ENCODE peak calls at places on chromosomes 6 and 20, in seven cellular contexts. P, M, U, L, X, I and Z are unnamed samples.

GRCh38 chr6:167717455-167717854 is 109.3 kb upstream of the AFDN start:
- DNase-seq in P (no peak), M (no peak), U (no peak), L (no peak), X (no peak), I (no peak), Z (no peak)

GRCh38 chr6:164286021-164286420 is 871.5 kb downstream of the QKI start:
- DNase-seq in P (no peak), M (no peak), U (no peak), L (no peak), X (no peak), I (no peak), Z (peak; percentile 54)

GRCh38 chr6:142857609-142858195 is 87.3 kb downstream of the HIVEP2 start:
- DNase-seq in P (no peak), M (no peak), U (no peak), L (no peak), X (no peak), I (no peak), Z (no peak)

GRCh38 chr20:5657190-5657872 is 92.9 kb upstream of the SHLD1 start:
- DNase-seq in P (peak; percentile 97), M (peak; percentile 76), U (peak; percentile 41), L (peak; percentile 12), X (no peak), I (peak; percentile 97), Z (peak; percentile 95)

GRCh38 chr6:145233955-145234354 is 501.4 kb downstream of the EPM2A start:
- DNase-seq in P (no peak), M (no peak), U (no peak), L (no peak), X (no peak), I (no peak), Z (no peak)

GRCh38 chr6:110547266-110547964 is 71.0 kb upstream of the SLC22A16 start:
- DNase-seq in P (no peak), M (no peak), U (no peak), L (no peak), X (peak; percentile 75), I (peak; percentile 78), Z (peak; percentile 50)

GRCh38 chr20:41407617-41408016 is 41.0 kb upstream of the EMILIN3 start:
- DNase-seq in P (no peak), M (no peak), U (no peak), L (no peak), X (peak; percentile 18), I (no peak), Z (no peak)

GRCh38 chr6:46208303-46208702 is 37.5 kb upstream of the ENPP5 start:
- DNase-seq in P (no peak), M (no peak), U (no peak), L (no peak), X (no peak), I (no peak), Z (no peak)

GRCh38 chr6:10338151-10338550 is 76.7 kb downstream of the TFAP2A start:
- DNase-seq in P (no peak), M (no peak), U (no peak), L (no peak), X (no peak), I (no peak), Z (no peak)

GRCh38 chr20:42742926-42743325 is 446.8 kb downstream of the PTPRT start:
- DNase-seq in P (no peak), M (no peak), U (no peak), L (no peak), X (no peak), I (no peak), Z (no peak)

GRCh38 chr20:44495802-44496481 is 20.3 kb downstream of the TTPAL start:
- DNase-seq in P (peak; percentile 89), M (peak; percentile 97), U (no peak), L (no peak), X (no peak), I (peak; percentile 97), Z (peak; percentile 97)

DNA sequence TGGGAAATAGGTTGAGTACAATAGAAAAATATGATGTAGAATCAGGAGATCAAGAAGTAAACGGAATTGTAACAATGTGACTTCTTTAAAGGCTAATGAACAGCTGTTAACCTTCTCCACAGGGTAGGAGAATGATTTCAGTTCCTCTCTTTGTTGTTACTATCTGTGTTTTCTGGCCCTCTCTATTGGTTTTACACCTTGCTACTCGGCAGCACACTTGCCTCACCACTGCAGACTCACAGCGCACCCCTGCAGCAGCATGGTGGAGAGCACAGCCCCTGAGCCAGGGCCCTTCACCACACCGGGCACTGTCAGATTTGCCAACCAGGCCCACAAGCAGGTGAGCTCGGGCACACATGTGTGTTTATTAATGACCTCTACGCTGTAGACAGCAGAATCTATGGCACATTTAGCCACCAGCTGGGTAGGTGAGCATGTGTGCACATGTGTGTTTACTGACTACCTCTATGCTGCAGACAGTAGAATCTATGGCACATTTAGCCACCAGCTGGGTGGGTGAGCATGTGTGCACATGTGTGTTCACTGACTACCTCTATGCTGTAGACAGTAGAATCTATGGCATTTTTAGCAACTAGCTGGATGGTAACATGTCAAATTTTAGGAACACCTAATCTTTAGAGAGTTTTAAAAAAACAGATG is 16.8 kb downstream of the SFT2D1 start:
- DNase-seq in P (no peak), M (no peak), U (no peak), L (no peak), X (peak; percentile 70), I (no peak), Z (no peak)
- H3K27ac ChIP-seq in P (no peak overlapping the region), M (no peak overlapping the region), U (no peak overlapping the region), L (no peak overlapping the region), X (no peak overlapping the region), I (no peak overlapping the region), Z (no peak overlapping the region)

DNA sequence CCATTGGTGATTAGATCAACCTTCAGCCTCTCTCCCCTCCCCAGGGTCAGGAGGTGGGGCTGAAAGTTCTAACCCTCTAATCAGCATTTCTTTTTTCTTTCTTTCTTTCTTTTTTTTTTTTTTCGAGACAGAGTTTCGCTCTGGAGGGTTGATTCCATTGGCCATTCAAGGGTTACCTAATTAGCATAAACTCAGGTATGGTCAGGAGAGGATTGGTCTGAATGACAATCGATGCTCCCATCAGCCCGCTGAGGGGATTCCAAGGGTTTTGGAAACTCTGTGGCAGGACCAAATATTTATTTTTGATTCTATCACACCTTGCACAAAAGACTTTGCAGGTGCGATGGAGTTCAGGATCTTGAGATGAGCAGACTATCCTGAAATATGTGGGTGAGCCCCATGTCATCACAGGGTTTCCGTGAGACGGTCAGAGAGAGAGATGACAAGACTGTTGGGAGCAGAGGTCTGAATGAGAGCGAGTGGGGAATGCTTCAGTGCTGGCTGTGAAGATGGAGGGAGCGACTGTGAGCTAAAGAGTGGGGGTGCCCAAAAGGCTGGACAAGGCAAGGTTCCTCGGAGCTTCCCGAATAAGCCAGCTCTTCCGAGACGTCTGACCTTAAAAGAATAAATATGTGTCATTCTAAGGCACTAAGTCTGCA is 107.1 kb downstream of the BMP7 start:
- DNase-seq in P (no peak), M (no peak), U (no peak), L (no peak), X (no peak), I (no peak), Z (no peak)
- H3K27ac ChIP-seq in P (no peak overlapping the region), M (no peak overlapping the region), U (peak overlapping the region; percentile 65), L (peak overlapping the region; percentile 98), X (no peak overlapping the region), I (no peak overlapping the region), Z (no peak overlapping the region)

GRCh38 chr20:58146081-58146734 is 82.2 kb downstream of the ANKRD60 start:
- DNase-seq in P (no peak), M (no peak), U (no peak), L (no peak), X (no peak), I (no peak), Z (no peak)
- H3K27ac ChIP-seq in P (no peak overlapping the region), M (no peak overlapping the region), U (no peak overlapping the region), L (no peak overlapping the region), X (no peak overlapping the region), I (no peak overlapping the region), Z (no peak overlapping the region)

DNA sequence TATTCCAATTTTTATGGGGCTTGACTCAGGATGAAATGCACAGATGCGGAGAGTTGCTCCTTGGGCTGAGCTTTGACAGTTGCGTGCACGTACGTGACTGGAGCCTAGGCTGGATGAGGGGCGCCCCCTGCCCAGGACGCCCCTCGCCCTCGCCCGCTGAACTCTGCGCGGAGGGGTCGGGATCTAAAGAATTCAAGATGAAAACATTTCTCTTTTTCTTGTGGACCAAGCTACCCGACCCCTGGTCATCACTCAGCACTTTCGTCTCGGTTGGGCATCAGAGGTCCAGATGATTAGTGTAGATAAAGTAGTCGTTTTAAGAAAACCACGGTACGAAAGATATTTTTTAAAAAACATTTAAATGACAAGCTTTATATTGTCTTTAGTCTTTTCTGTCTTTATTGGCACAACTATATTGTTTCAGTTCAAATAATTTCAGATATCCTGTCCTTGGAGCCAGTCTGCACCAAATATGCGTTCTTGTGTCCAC is 745 bp downstream of the DTD1 start:
- DNase-seq in P (no peak), M (no peak), U (no peak), L (no peak), X (no peak), I (no peak), Z (peak; percentile 1)
- H3K27ac ChIP-seq in P (peak overlapping the region; percentile 94), M (peak overlapping the region; percentile 35), U (no peak overlapping the region), L (no peak overlapping the region), X (no peak overlapping the region), I (peak overlapping the region; percentile 66), Z (no peak overlapping the region)

GRCh38 chr20:57934007-57934805 is 224.4 kb upstream of the PMEPA1 start:
- DNase-seq in P (no peak), M (no peak), U (no peak), L (no peak), X (no peak), I (no peak), Z (no peak)
- H3K27ac ChIP-seq in P (peak overlapping the region; percentile 63), M (no peak overlapping the region), U (no peak overlapping the region), L (no peak overlapping the region), X (no peak overlapping the region), I (no peak overlapping the region), Z (no peak overlapping the region)

GRCh38 chr6:137213813-137214212 is 5.4 kb downstream of the IFNGR1 start:
- DNase-seq in P (no peak), M (no peak), U (no peak), L (no peak), X (no peak), I (no peak), Z (no peak)

GRCh38 chr6:137217801-137218472 is 1.2 kb downstream of the IFNGR1 start:
- DNase-seq in P (no peak), M (no peak), U (peak; percentile 32), L (no peak), X (peak; percentile 17), I (peak; percentile 81), Z (no peak)

GRCh38 chr6:137214931-137215330 is 4.3 kb downstream of the IFNGR1 start:
- DNase-seq in P (no peak), M (no peak), U (no peak), L (no peak), X (no peak), I (peak; percentile 57), Z (no peak)

GRCh38 chr6:137216875-137217553 is 2.2 kb downstream of the IFNGR1 start:
- DNase-seq in P (no peak), M (no peak), U (no peak), L (no peak), X (no peak), I (no peak), Z (no peak)

DNA sequence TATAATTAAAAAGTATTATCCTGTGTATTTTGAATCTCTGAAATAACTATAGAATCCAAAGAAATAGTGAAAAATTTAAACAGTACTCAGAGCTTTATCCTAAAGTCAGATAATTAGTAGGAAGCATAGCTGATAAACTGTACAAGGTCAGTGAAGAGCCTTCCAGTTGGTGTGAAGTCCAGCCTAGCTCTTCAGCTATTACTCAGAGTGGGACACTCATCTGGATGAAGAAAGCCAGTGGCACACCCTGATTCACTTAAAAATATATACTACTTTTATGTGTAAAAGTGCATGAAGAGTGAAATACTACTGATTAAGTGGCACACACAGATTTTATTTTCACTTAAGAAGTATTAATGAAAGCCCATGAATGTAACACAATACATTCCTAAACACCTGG is 3.1 kb downstream of the IFNGR1 start:
- DNase-seq in P (no peak), M (no peak), U (no peak), L (no peak), X (no peak), I (peak; percentile 84), Z (no peak)
- H3K27ac ChIP-seq in P (peak overlapping the region; percentile 56), M (no peak overlapping the region), U (no peak overlapping the region), L (peak overlapping the region; percentile 25), X (no peak overlapping the region), I (peak overlapping the region; percentile 94), Z (no peak overlapping the region)